ENCODE peak calls at places on chromosomes 16 and 17, in four cellular contexts. One of them, this sample, is unnamed.

GRCh38 chr16:55349867-55350266 is 25.9 kb downstream of the IRX6 start:
- DNase-seq in IMR-90: no peak
- DNase-seq in sigmoid colon: no peak
- DNase-seq in suprapubic skin: no peak
- DNase-seq in this sample: no peak

GRCh38 chr17:50288306-50288705 is 14.0 kb downstream of the TMEM92 start:
- DNase-seq in IMR-90: no peak
- DNase-seq in sigmoid colon: no peak
- DNase-seq in suprapubic skin: no peak
- DNase-seq in this sample: no peak

GRCh38 chr16:79597277-79597676 is 3.3 kb downstream of the MAF start:
- DNase-seq in IMR-90: no peak
- DNase-seq in sigmoid colon: no peak
- DNase-seq in suprapubic skin: no peak
- DNase-seq in this sample: no peak

GRCh38 chr17:67784364-67785121 is 40.8 kb upstream of the BPTF start:
- DNase-seq in IMR-90: no peak
- DNase-seq in sigmoid colon: no peak
- DNase-seq in suprapubic skin: no peak
- DNase-seq in this sample: no peak

GRCh38 chr17:35749560-35750412 is 3.3 kb downstream of the GAS2L2 start:
- DNase-seq in IMR-90: peak
- DNase-seq in sigmoid colon: no peak
- DNase-seq in suprapubic skin: no peak
- DNase-seq in this sample: no peak

GRCh38 chr17:33039874-33040273 is 48.2 kb downstream of the SPACA3 start:
- DNase-seq in IMR-90: peak
- DNase-seq in sigmoid colon: no peak
- DNase-seq in suprapubic skin: no peak
- DNase-seq in this sample: no peak

GRCh38 chr16:5615868-5616642 is 518.5 kb upstream of the EEF2KMT start:
- DNase-seq in IMR-90: no peak
- DNase-seq in sigmoid colon: peak
- DNase-seq in suprapubic skin: no peak
- DNase-seq in this sample: peak

GRCh38 chr17:2688351-2689342 is 22.9 kb downstream of the CLUH start:
- DNase-seq in IMR-90: no peak
- DNase-seq in sigmoid colon: peak
- DNase-seq in suprapubic skin: peak
- DNase-seq in this sample: peak

GRCh38 chr17:68450391-68450790 is 6.9 kb downstream of the WIPI1 start:
- DNase-seq in IMR-90: no peak
- DNase-seq in sigmoid colon: no peak
- DNase-seq in suprapubic skin: peak
- DNase-seq in this sample: no peak

GRCh38 chr17:6677158-6677831 is 25.7 kb downstream of the C17orf100 start:
- DNase-seq in IMR-90: peak
- DNase-seq in sigmoid colon: no peak
- DNase-seq in suprapubic skin: no peak
- DNase-seq in this sample: no peak

GRCh38 chr17:14395255-14395654 is 94.4 kb downstream of the HS3ST3B1 start:
- DNase-seq in IMR-90: no peak
- DNase-seq in sigmoid colon: no peak
- DNase-seq in suprapubic skin: no peak
- DNase-seq in this sample: no peak

GRCh38 chr16:46817961-46818360 is 13.0 kb downstream of the C16orf87 start:
- DNase-seq in IMR-90: peak
- DNase-seq in sigmoid colon: no peak
- DNase-seq in suprapubic skin: no peak
- DNase-seq in this sample: no peak

GRCh38 chr16:67396159-67396774 is 3.0 kb upstream of the TPPP3 start:
- DNase-seq in IMR-90: peak
- DNase-seq in sigmoid colon: peak
- DNase-seq in suprapubic skin: no peak
- DNase-seq in this sample: peak

GRCh38 chr16:71474864-71475263 is 12.8 kb upstream of the ZNF23 start:
- DNase-seq in IMR-90: peak
- DNase-seq in sigmoid colon: no peak
- DNase-seq in suprapubic skin: no peak
- DNase-seq in this sample: no peak

GRCh38 chr16:13996778-13997288 is 74.3 kb upstream of the MRTFB start:
- DNase-seq in IMR-90: no peak
- DNase-seq in sigmoid colon: no peak
- DNase-seq in suprapubic skin: peak
- DNase-seq in this sample: no peak

GRCh38 chr17:68033636-68034451 is 1.7 kb upstream of the KPNA2 start:
- DNase-seq in IMR-90: peak
- DNase-seq in sigmoid colon: no peak
- DNase-seq in suprapubic skin: no peak
- DNase-seq in this sample: no peak

GRCh38 chr17:2123467-2124251 is 68.8 kb downstream of the HIC1 start:
- DNase-seq in IMR-90: peak
- DNase-seq in sigmoid colon: no peak
- DNase-seq in suprapubic skin: no peak
- DNase-seq in this sample: no peak

GRCh38 chr16:31880322-31880979 is 6.8 kb downstream of the ZNF267 start:
- DNase-seq in IMR-90: peak
- DNase-seq in sigmoid colon: no peak
- DNase-seq in suprapubic skin: no peak
- DNase-seq in this sample: no peak

GRCh38 chr16:15516609-15517008 is 82.2 kb downstream of the BMERB1 start:
- DNase-seq in IMR-90: no peak
- DNase-seq in sigmoid colon: no peak
- DNase-seq in suprapubic skin: no peak
- DNase-seq in this sample: no peak

GRCh38 chr17:80743181-80743771 is 198.6 kb downstream of the RPTOR start:
- DNase-seq in IMR-90: no peak
- DNase-seq in sigmoid colon: no peak
- DNase-seq in suprapubic skin: no peak
- DNase-seq in this sample: no peak

GRCh38 chr17:68196394-68197090 is 51.3 kb upstream of the AMZ2 start:
- DNase-seq in IMR-90: no peak
- DNase-seq in sigmoid colon: no peak
- DNase-seq in suprapubic skin: no peak
- DNase-seq in this sample: no peak

GRCh38 chr16:53090591-53091507 is 36.1 kb downstream of the CHD9 start:
- DNase-seq in IMR-90: peak
- DNase-seq in sigmoid colon: peak
- DNase-seq in suprapubic skin: peak
- DNase-seq in this sample: peak

GRCh38 chr17:78129385-78130079 is 977 bp upstream of the TMC6 start:
- DNase-seq in IMR-90: no peak
- DNase-seq in sigmoid colon: no peak
- DNase-seq in suprapubic skin: no peak
- DNase-seq in this sample: no peak

GRCh38 chr17:8946071-8946470 is 19.4 kb downstream of the PIK3R5 start:
- DNase-seq in IMR-90: no peak
- DNase-seq in sigmoid colon: no peak
- DNase-seq in suprapubic skin: no peak
- DNase-seq in this sample: no peak

GRCh38 chr17:82055023-82055964 is 3.6 kb downstream of the GPS1 start:
- DNase-seq in IMR-90: no peak
- DNase-seq in sigmoid colon: no peak
- DNase-seq in suprapubic skin: no peak
- DNase-seq in this sample: no peak
- H3K27ac ChIP-seq in IMR-90: no peak
- H3K27ac ChIP-seq in sigmoid colon: no peak
- H3K27ac ChIP-seq in suprapubic skin: no peak
- H3K27ac ChIP-seq in this sample: no peak

GRCh38 chr16:71540-72341 is 690 bp downstream of the RHBDF1 start:
- DNase-seq in IMR-90: peak
- DNase-seq in sigmoid colon: peak
- DNase-seq in suprapubic skin: peak
- DNase-seq in this sample: peak
- TF ChIP-seq POLR2A in IMR-90: peak
- TF ChIP-seq POLR2A in sigmoid colon: peak
- TF ChIP-seq POLR2A in suprapubic skin: no peak
- TF ChIP-seq POLR2A in this sample: peak

GRCh38 chr17:892958-893357 is 86.6 kb downstream of the NXN start:
- DNase-seq in IMR-90: no peak
- DNase-seq in sigmoid colon: peak
- DNase-seq in suprapubic skin: no peak
- DNase-seq in this sample: no peak

GRCh38 chr17:897970-898619 is 81.5 kb downstream of the NXN start:
- DNase-seq in IMR-90: no peak
- DNase-seq in sigmoid colon: no peak
- DNase-seq in suprapubic skin: no peak
- DNase-seq in this sample: no peak

GRCh38 chr17:901964-902363 is 77.6 kb downstream of the NXN start:
- DNase-seq in IMR-90: peak
- DNase-seq in sigmoid colon: no peak
- DNase-seq in suprapubic skin: no peak
- DNase-seq in this sample: no peak

GRCh38 chr17:900336-900735 is 79.2 kb downstream of the NXN start:
- DNase-seq in IMR-90: no peak
- DNase-seq in sigmoid colon: no peak
- DNase-seq in suprapubic skin: no peak
- DNase-seq in this sample: no peak

GRCh38 chr17:896439-896838 is 83.1 kb downstream of the NXN start:
- DNase-seq in IMR-90: peak
- DNase-seq in sigmoid colon: no peak
- DNase-seq in suprapubic skin: no peak
- DNase-seq in this sample: no peak
- H3K4me3 ChIP-seq in IMR-90: no peak
- H3K4me3 ChIP-seq in sigmoid colon: no peak
- H3K4me3 ChIP-seq in suprapubic skin: no peak
- H3K4me3 ChIP-seq in this sample: no peak

DNA sequence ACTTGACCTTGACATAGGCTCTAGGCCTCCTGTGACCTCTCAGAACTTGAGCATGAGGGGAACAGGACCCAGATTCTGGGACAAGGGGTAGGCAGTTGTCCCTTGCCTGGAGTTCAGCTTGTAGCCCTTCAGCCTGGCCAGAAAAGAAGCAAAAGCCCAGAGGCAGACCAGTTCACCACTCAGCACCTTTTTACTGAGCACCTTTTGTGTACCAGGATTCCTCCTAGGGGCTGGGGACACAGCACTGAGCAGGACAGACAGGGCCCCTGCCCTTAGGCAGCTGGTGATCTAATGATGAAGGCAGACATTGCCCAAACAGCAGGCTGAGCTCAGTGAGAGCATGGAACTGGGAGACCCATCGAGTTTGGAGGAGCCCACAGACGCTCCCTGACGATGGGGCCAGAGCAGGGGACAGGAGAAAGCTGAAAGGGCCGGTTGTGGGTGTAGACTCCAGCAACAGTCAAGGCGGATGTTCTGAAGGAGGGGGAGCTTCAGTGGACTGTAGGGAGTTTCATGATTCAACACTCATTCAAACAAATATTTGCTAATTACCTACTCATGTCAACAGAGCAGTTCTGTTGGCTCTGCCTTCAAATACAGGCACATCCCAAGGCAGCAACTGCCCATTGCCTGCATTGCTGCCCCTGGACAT is 32.0 kb downstream of the SBK1 start:
- DNase-seq in IMR-90: no peak
- DNase-seq in sigmoid colon: peak
- DNase-seq in suprapubic skin: peak
- DNase-seq in this sample: peak
- H3K27ac ChIP-seq in IMR-90: no peak
- H3K27ac ChIP-seq in sigmoid colon: no peak
- H3K27ac ChIP-seq in suprapubic skin: no peak
- H3K27ac ChIP-seq in this sample: peak

GRCh38 chr16:17369441-17369951 is 101.3 kb downstream of the XYLT1 start:
- DNase-seq in IMR-90: no peak
- DNase-seq in sigmoid colon: no peak
- DNase-seq in suprapubic skin: no peak
- DNase-seq in this sample: peak
- TF ChIP-seq POLR2A in IMR-90: no peak
- TF ChIP-seq POLR2A in sigmoid colon: no peak
- TF ChIP-seq POLR2A in suprapubic skin: no peak
- TF ChIP-seq POLR2A in this sample: no peak

DNA sequence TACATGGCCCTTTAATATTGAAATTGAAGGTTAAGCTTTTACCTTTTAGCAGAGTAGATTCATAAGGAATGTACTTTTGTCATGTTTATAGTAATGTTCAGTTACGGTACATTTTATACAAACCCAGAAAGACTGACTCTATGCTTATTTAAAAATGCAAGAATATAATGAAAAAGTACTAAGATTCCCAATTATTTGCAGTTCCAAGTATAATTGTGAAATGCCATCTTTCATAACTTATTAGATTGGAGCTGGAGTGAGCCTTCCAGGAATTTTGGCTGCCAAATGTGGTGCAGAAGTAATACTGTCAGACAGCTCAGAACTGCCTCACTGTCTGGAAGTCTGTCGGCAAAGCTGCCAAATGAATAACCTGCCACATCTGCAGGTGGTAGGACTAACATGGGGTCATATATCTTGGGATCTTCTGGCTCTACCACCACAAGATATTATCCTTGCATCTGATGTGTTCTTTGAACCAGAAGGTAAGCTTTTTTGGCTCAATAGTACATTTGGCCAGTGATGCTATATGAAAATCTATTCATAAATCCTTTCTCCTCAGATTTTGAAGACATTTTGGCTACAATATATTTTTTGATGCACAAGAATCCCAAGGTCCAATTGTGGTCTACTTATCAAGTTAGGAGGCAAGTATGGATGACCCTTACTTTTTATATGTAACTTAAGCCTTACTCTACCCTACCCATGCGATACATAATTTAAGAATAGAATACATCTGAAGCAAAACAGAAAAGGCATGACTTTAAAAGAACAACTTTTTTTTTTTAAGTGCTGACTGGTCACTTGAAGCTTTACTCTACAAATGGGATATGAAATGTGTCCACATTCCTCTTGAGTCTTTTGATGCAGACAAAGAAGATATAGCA is 4.2 kb downstream of the SRSF2 start:
- DNase-seq in IMR-90: no peak
- DNase-seq in sigmoid colon: no peak
- DNase-seq in suprapubic skin: no peak
- DNase-seq in this sample: no peak
- H3K4me3 ChIP-seq in IMR-90: no peak
- H3K4me3 ChIP-seq in sigmoid colon: no peak
- H3K4me3 ChIP-seq in suprapubic skin: no peak
- H3K4me3 ChIP-seq in this sample: no peak